ENCODE peak calls at places on chromosomes 4 and X, in eight cellular contexts. S is stimulated activated naive B cell treated with anti-CD40 and anti-IgM and Interleukin-4, amounts not matched to agents 10 μg/mL and 1 μg/mL and 100 μg/mL, for 72 hours; B is stimulated activated CD4-positive, alpha-beta T cell treated with anti-CD3 and anti-CD28 coated beads, Interleukin-1b, Interleukin-23, amount 100 ng/mL, for 24 hours; F is activated T-helper 2 cell treated with anti-CD3 and anti-CD28 coated beads, Interferon-gamma antibody, Interleukin-2, Interleukin-4, amounts not matched to agents 10 μg/mL and 5 μg/mL and 100 μg/mL, durations not matched to agents 14 hours and 24 hours and 36 hours; G is stimulated activated CD8-positive, alpha-beta memory T cell treated with anti-CD3 and anti-CD28 coated beads, Interleukin-15, amount 100 ng/mL, for 4 hours; L is occipital lobe; C is endothelial cell; K is mucosa of gallbladder. X is an unnamed sample.

GRCh38 chr4:98793658-98794057 is 135.2 kb upstream of the TSPAN5 start:
- DNase-seq in K (no peak), S (no peak), L (no peak), G (no peak), F (no peak), B (no peak), C (no peak), X (no peak)

GRCh38 chrX:101062171-101062570 is 10.3 kb upstream of the TRMT2B start:
- DNase-seq in B (no peak), S (no peak), F (no peak), K (no peak), G (no peak), L (no peak), C (no peak), X (no peak)

GRCh38 chrX:56314334-56314733 is 82.2 kb downstream of the KLF8 start:
- DNase-seq in L (no peak), F (peak), C (no peak), G (no peak), S (no peak), K (no peak), B (no peak), X (no peak)

GRCh38 chr4:132328761-132329160 is 820.3 kb upstream of the PCDH10 start:
- DNase-seq in C (no peak), B (no peak), F (no peak), G (no peak), S (no peak), L (no peak), K (no peak), X (no peak)

GRCh38 chr4:687975-688694 is 816 bp downstream of the SLC49A3 start:
- DNase-seq in B (no peak), C (no peak), L (no peak), F (no peak), K (no peak), S (no peak), G (no peak), X (peak)

GRCh38 chr4:40915318-40916217 is 165.8 kb downstream of the NSUN7 start:
- DNase-seq in C (no peak), F (no peak), K (no peak), L (no peak), S (no peak), B (no peak), G (no peak), X (no peak)

GRCh38 chr4:125283702-125284279 is 31.0 kb upstream of the FAT4 start:
- DNase-seq in S (no peak), L (no peak), G (no peak), C (no peak), F (no peak), B (no peak), K (no peak), X (no peak)

GRCh38 chr4:168421671-168422070 is 58.6 kb downstream of the DDX60L start:
- DNase-seq in C (peak), G (no peak), L (no peak), K (peak), S (no peak), F (no peak), B (no peak), X (no peak)

X was measured in left lobe of liver.